ENCODE peak calls at places on chromosomes 4 and X, in ten cellular contexts. Z, W, J, S, B, A, X, Y, M and I are unnamed samples.

GRCh38 chrX:6026980-6027379 is 201.7 kb downstream of the NLGN4X start:
- DNase-seq in Z (no peak), W (no peak), J (no peak), S (no peak), B (no peak), A (no peak), X (no peak), Y (no peak), M (no peak), I (no peak)

GRCh38 chr4:140255467-140255866 is 101.5 kb upstream of the MAML3 start:
- DNase-seq in Z (no peak), W (peak), J (no peak), S (no peak), B (peak), A (no peak), X (no peak), Y (no peak), M (no peak), I (peak)

GRCh38 chr4:184953421-184953820 is 64.9 kb upstream of the HELT start:
- DNase-seq in Z (no peak), W (no peak), J (no peak), S (no peak), B (no peak), A (no peak), X (no peak), Y (no peak), M (no peak), I (no peak)

GRCh38 chrX:1045680-1046314 is 166.7 kb downstream of the CRLF2 start:
- DNase-seq in Z (no peak), W (no peak), J (no peak), S (peak), B (no peak), A (peak), X (no peak), Y (no peak), M (no peak), I (no peak)

GRCh38 chrX:123189318-123189717 is 5.2 kb downstream of the GRIA3 start:
- DNase-seq in Z (no peak), W (no peak), J (no peak), S (no peak), B (no peak), A (no peak), X (no peak), Y (no peak), M (no peak), I (no peak)

GRCh38 chrX:10529344-10529743 is 91.0 kb downstream of the MID1 start:
- DNase-seq in Z (peak), W (peak), J (no peak), S (no peak), B (no peak), A (no peak), X (no peak), Y (no peak), M (no peak), I (peak)

GRCh38 chrX:107619836-107620235 is 8.5 kb upstream of the PRPS1 start:
- DNase-seq in Z (peak), W (no peak), J (no peak), S (peak), B (peak), A (no peak), X (no peak), Y (peak), M (no peak), I (no peak)

GRCh38 chr4:23835814-23836478 is 53.9 kb downstream of the PPARGC1A start:
- DNase-seq in Z (no peak), W (no peak), J (no peak), S (no peak), B (no peak), A (no peak), X (no peak), Y (no peak), M (no peak), I (no peak)

GRCh38 chr4:140243345-140243753 is 89.4 kb upstream of the MAML3 start:
- DNase-seq in Z (no peak), W (no peak), J (peak), S (no peak), B (no peak), A (no peak), X (peak), Y (no peak), M (peak), I (no peak)

GRCh38 chr4:16860506-16860905 is 37.9 kb downstream of the LDB2 start:
- DNase-seq in Z (peak), W (peak), J (no peak), S (no peak), B (peak), A (no peak), X (no peak), Y (no peak), M (no peak), I (peak)

GRCh38 chr4:143558286-143558685 is 44.8 kb downstream of the SMARCA5 start:
- DNase-seq in Z (no peak), W (no peak), J (no peak), S (no peak), B (no peak), A (no peak), X (no peak), Y (no peak), M (no peak), I (peak)

GRCh38 chr4:101345271-101345595 is 2.1 kb downstream of the PPP3CA start:
- DNase-seq in Z (no peak), W (no peak), J (no peak), S (no peak), B (peak), A (no peak), X (no peak), Y (no peak), M (peak), I (peak)

GRCh38 chrX:134144231-134144630 is 92.8 kb upstream of the CCDC160 start:
- DNase-seq in Z (peak), W (no peak), J (peak), S (peak), B (no peak), A (no peak), X (no peak), Y (no peak), M (no peak), I (peak)

GRCh38 chrX:80335062-80335830 is 85.0 kb upstream of the TENT5D start:
- DNase-seq in Z (peak), W (no peak), J (peak), S (no peak), B (no peak), A (peak), X (peak), Y (no peak), M (peak), I (peak)

GRCh38 chrX:48835524-48836329 is at the start of gene PCSK1N:
- DNase-seq in Z (peak), W (no peak), J (no peak), S (peak), B (no peak), A (no peak), X (no peak), Y (peak), M (peak), I (no peak)

GRCh38 chr4:13285336-13285735 is 198.8 kb downstream of the RAB28 start:
- DNase-seq in Z (no peak), W (peak), J (no peak), S (no peak), B (no peak), A (no peak), X (no peak), Y (no peak), M (no peak), I (no peak)

GRCh38 chrX:17412692-17413091 is 37.7 kb downstream of the NHS start:
- DNase-seq in Z (peak), W (peak), J (no peak), S (no peak), B (peak), A (no peak), X (no peak), Y (no peak), M (no peak), I (peak)

GRCh38 chr4:108651068-108651794 is 832 bp downstream of the OSTC start:
- DNase-seq in Z (peak), W (peak), J (peak), S (peak), B (peak), A (no peak), X (no peak), Y (no peak), M (peak), I (peak)

GRCh38 chrX:25020391-25021131 is 4.8 kb upstream of the ARX start:
- DNase-seq in Z (no peak), W (no peak), J (peak), S (no peak), B (no peak), A (no peak), X (no peak), Y (no peak), M (no peak), I (no peak)

GRCh38 chr4:99642725-99643489 is 14.7 kb downstream of the C4orf54 start:
- DNase-seq in Z (no peak), W (no peak), J (no peak), S (no peak), B (no peak), A (peak), X (no peak), Y (no peak), M (peak), I (no peak)

GRCh38 chr4:93183589-93183988 is 645.0 kb upstream of the ATOH1 start:
- DNase-seq in Z (peak), W (no peak), J (peak), S (no peak), B (no peak), A (no peak), X (no peak), Y (no peak), M (no peak), I (no peak)

GRCh38 chrX:130578906-130579305 is 177.1 kb downstream of the RBMX2 start:
- DNase-seq in Z (no peak), W (no peak), J (no peak), S (no peak), B (no peak), A (no peak), X (no peak), Y (no peak), M (no peak), I (no peak)

GRCh38 chrX:70554081-70554480 is 109.4 kb downstream of the DLG3 start:
- DNase-seq in Z (peak), W (peak), J (peak), S (peak), B (peak), A (no peak), X (no peak), Y (no peak), M (no peak), I (peak)

GRCh38 chr4:70754470-70754869 is 32.7 kb downstream of the RUFY3 start:
- DNase-seq in Z (no peak), W (no peak), J (no peak), S (no peak), B (no peak), A (no peak), X (no peak), Y (no peak), M (no peak), I (no peak)

GRCh38 chr4:88033309-88033708 is 25.9 kb downstream of the PKD2 start:
- DNase-seq in Z (peak), W (peak), J (peak), S (peak), B (peak), A (no peak), X (no peak), Y (peak), M (peak), I (peak)

GRCh38 chr4:131566026-131566425 is 1583.1 kb upstream of the PCDH10 start:
- DNase-seq in Z (peak), W (no peak), J (no peak), S (no peak), B (no peak), A (no peak), X (no peak), Y (no peak), M (no peak), I (peak)

GRCh38 chr4:90317785-90318184 is 190.6 kb downstream of the CCSER1 start:
- DNase-seq in Z (peak), W (peak), J (no peak), S (no peak), B (peak), A (no peak), X (no peak), Y (no peak), M (no peak), I (peak)

GRCh38 chr4:96183630-96184029 is 343.7 kb downstream of the PDHA2 start:
- DNase-seq in Z (no peak), W (no peak), J (no peak), S (peak), B (no peak), A (no peak), X (no peak), Y (no peak), M (peak), I (no peak)

GRCh38 chrX:37745354-37745753 is 34.5 kb upstream of the CYBB start:
- DNase-seq in Z (peak), W (peak), J (peak), S (peak), B (peak), A (peak), X (peak), Y (peak), M (peak), I (peak)
- H3K4me3 ChIP-seq in Z (no peak), W (no peak), J (no peak), S (no peak), B (no peak), A (no peak), X (no peak), Y (no peak), M (no peak), I (no peak)

GRCh38 chrX:87583679-87584078 is 66.1 kb downstream of the KLHL4 start:
- DNase-seq in Z (peak), W (no peak), J (peak), S (peak), B (no peak), A (no peak), X (no peak), Y (no peak), M (no peak), I (no peak)
- TF ChIP-seq CTCF in Z (peak), W (peak), J (peak), S (peak), B (peak), A (no peak), X (peak), Y (peak), M (peak), I (no peak)

DNA sequence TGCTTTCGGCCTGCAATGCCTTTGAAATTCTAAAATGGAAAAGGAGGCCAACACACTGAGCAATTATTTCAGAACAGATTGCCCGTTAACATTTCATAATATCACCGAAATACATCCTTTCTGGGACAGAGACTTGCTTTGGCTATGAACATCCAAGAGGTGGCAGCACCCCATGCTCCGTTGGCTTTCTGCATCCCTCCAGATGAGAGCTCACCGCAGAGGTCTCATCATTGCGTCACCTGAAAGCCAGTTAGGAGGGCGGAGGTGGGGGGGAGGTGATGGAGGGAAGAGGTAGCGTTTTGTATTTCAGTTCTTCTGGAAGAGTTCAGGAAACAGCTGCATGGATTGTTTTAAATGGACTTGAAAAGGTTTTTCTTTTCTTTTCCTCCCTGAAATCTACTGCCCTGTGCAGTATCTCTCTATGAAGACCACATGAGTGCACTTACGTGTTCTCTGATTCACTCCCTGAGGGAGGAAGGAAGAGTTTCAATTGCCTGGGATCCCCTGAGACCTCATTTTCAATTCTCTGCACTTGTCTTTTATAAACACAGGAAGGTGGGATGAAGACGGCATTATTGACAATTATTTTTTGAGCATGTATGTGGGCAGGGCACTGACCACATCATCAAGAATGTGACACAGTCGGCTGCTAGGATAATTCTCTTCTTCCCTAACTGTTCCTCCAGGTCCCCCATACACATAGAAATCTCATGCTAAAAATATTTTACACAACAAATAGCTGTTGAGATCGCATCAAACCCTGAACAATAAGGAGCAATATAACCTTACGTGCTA is 166.9 kb upstream of the PGRMC2 start:
- DNase-seq in Z (peak), W (peak), J (peak), S (peak), B (peak), A (peak), X (peak), Y (peak), M (peak), I (peak)
- H3K4me3 ChIP-seq in Z (no peak), W (peak), J (no peak), S (no peak), B (peak), A (no peak), X (no peak), Y (no peak), M (no peak), I (no peak)

GRCh38 chrX:69133561-69134542 is 31.4 kb downstream of the PJA1 start:
- DNase-seq in Z (peak), W (peak), J (peak), S (peak), B (peak), A (no peak), X (no peak), Y (peak), M (peak), I (peak)
- TF ChIP-seq CTCF in Z (peak), W (peak), J (peak), S (peak), B (peak), A (peak), X (peak), Y (peak), M (no peak), I (peak)

GRCh38 chr4:680091-680490 is 5.7 kb downstream of the MYL5 start:
- DNase-seq in Z (no peak), W (no peak), J (no peak), S (no peak), B (no peak), A (no peak), X (peak), Y (no peak), M (no peak), I (no peak)
- H3K4me3 ChIP-seq in Z (no peak), W (no peak), J (no peak), S (no peak), B (no peak), A (no peak), X (no peak), Y (no peak), M (no peak), I (no peak)